ENCODE peak calls at places on chromosome X, in six cellular contexts. One of them, this sample, is unnamed.

GRCh38 chrX:64975491-64975890 is 759 bp downstream of the ZC4H2 start:
- DNase-seq in H9: peak
- DNase-seq in neuronal stem cell: peak
- DNase-seq in IMR-90: no peak
- DNase-seq in mesendoderm: peak
- DNase-seq in H1: peak
- DNase-seq in this sample: peak

GRCh38 chrX:3609800-3610199 is 103.6 kb downstream of the PRKX start:
- DNase-seq in H9: no peak
- DNase-seq in neuronal stem cell: no peak
- DNase-seq in IMR-90: peak
- DNase-seq in mesendoderm: no peak
- DNase-seq in H1: no peak
- DNase-seq in this sample: peak

GRCh38 chrX:76454456-76454927 is 27.0 kb downstream of the MAGEE1 start:
- DNase-seq in H9: peak
- DNase-seq in neuronal stem cell: no peak
- DNase-seq in IMR-90: peak
- DNase-seq in mesendoderm: peak
- DNase-seq in H1: peak
- DNase-seq in this sample: peak

GRCh38 chrX:1610166-1610565 is 4.7 kb upstream of the ASMT start:
- DNase-seq in H9: no peak
- DNase-seq in neuronal stem cell: no peak
- DNase-seq in IMR-90: no peak
- DNase-seq in mesendoderm: no peak
- DNase-seq in H1: no peak
- DNase-seq in this sample: no peak

GRCh38 chrX:1536712-1537030 is 314 bp downstream of the P2RY8 start:
- DNase-seq in H9: no peak
- DNase-seq in neuronal stem cell: no peak
- DNase-seq in IMR-90: no peak
- DNase-seq in mesendoderm: no peak
- DNase-seq in H1: no peak
- DNase-seq in this sample: no peak

GRCh38 chrX:153984351-153985178 is 12.0 kb downstream of the TMEM187 start:
- DNase-seq in H9: no peak
- DNase-seq in neuronal stem cell: no peak
- DNase-seq in IMR-90: no peak
- DNase-seq in mesendoderm: no peak
- DNase-seq in H1: no peak
- DNase-seq in this sample: no peak

GRCh38 chrX:101452051-101452450 is 33.2 kb upstream of the ARMCX4 start:
- DNase-seq in H9: no peak
- DNase-seq in neuronal stem cell: no peak
- DNase-seq in IMR-90: no peak
- DNase-seq in mesendoderm: no peak
- DNase-seq in H1: no peak
- DNase-seq in this sample: no peak

GRCh38 chrX:131841496-131842410 is 181.3 kb upstream of the STK26 start:
- DNase-seq in H9: peak
- DNase-seq in neuronal stem cell: peak
- DNase-seq in IMR-90: peak
- DNase-seq in mesendoderm: peak
- DNase-seq in H1: peak
- DNase-seq in this sample: peak

GRCh38 chrX:9940397-9940796 is 26.8 kb upstream of the CLDN34 start:
- DNase-seq in H9: no peak
- DNase-seq in neuronal stem cell: no peak
- DNase-seq in IMR-90: peak
- DNase-seq in mesendoderm: no peak
- DNase-seq in H1: no peak
- DNase-seq in this sample: peak

GRCh38 chrX:3690140-3690539 is 23.3 kb downstream of the PRKX start:
- DNase-seq in H9: no peak
- DNase-seq in neuronal stem cell: no peak
- DNase-seq in IMR-90: peak
- DNase-seq in mesendoderm: no peak
- DNase-seq in H1: no peak
- DNase-seq in this sample: no peak

GRCh38 chrX:37922926-37923325 is 75.6 kb upstream of the DYNLT3 start:
- DNase-seq in H9: no peak
- DNase-seq in neuronal stem cell: no peak
- DNase-seq in IMR-90: no peak
- DNase-seq in mesendoderm: no peak
- DNase-seq in H1: no peak
- DNase-seq in this sample: no peak

GRCh38 chrX:131752493-131753198 is 208.8 kb downstream of the OR13H1 start:
- DNase-seq in H9: no peak
- DNase-seq in neuronal stem cell: no peak
- DNase-seq in IMR-90: peak
- DNase-seq in mesendoderm: no peak
- DNase-seq in H1: no peak
- DNase-seq in this sample: no peak

GRCh38 chrX:7059214-7059838 is 88.2 kb upstream of the STS start:
- DNase-seq in H9: no peak
- DNase-seq in neuronal stem cell: no peak
- DNase-seq in IMR-90: no peak
- DNase-seq in mesendoderm: no peak
- DNase-seq in H1: no peak
- DNase-seq in this sample: no peak

GRCh38 chrX:10984213-10984612 is 126.9 kb upstream of the HCCS start:
- DNase-seq in H9: no peak
- DNase-seq in neuronal stem cell: no peak
- DNase-seq in IMR-90: no peak
- DNase-seq in mesendoderm: no peak
- DNase-seq in H1: no peak
- DNase-seq in this sample: no peak

GRCh38 chrX:110224926-110225617 is 92.8 kb downstream of the AMMECR1 start:
- DNase-seq in H9: no peak
- DNase-seq in neuronal stem cell: no peak
- DNase-seq in IMR-90: no peak
- DNase-seq in mesendoderm: no peak
- DNase-seq in H1: no peak
- DNase-seq in this sample: no peak

GRCh38 chrX:155966876-155967275 is 30.6 kb upstream of the IL9R start:
- DNase-seq in H9: peak
- DNase-seq in neuronal stem cell: no peak
- DNase-seq in IMR-90: no peak
- DNase-seq in mesendoderm: peak
- DNase-seq in H1: peak
- DNase-seq in this sample: peak

GRCh38 chrX:67614414-67614813 is 70.6 kb downstream of the AR start:
- DNase-seq in H9: no peak
- DNase-seq in neuronal stem cell: no peak
- DNase-seq in IMR-90: peak
- DNase-seq in mesendoderm: no peak
- DNase-seq in H1: no peak
- DNase-seq in this sample: peak

GRCh38 chrX:18890724-18891560 is 93.0 kb downstream of the PHKA2 start:
- DNase-seq in H9: no peak
- DNase-seq in neuronal stem cell: no peak
- DNase-seq in IMR-90: no peak
- DNase-seq in mesendoderm: no peak
- DNase-seq in H1: no peak
- DNase-seq in this sample: no peak

GRCh38 chrX:123968383-123969050 is 7.0 kb downstream of the STAG2 start:
- DNase-seq in H9: no peak
- DNase-seq in neuronal stem cell: no peak
- DNase-seq in IMR-90: no peak
- DNase-seq in mesendoderm: peak
- DNase-seq in H1: no peak
- DNase-seq in this sample: no peak

GRCh38 chrX:153387345-153387744 is 13.8 kb downstream of the PNMA6E start:
- DNase-seq in H9: peak
- DNase-seq in neuronal stem cell: no peak
- DNase-seq in IMR-90: no peak
- DNase-seq in mesendoderm: no peak
- DNase-seq in H1: no peak
- DNase-seq in this sample: no peak

GRCh38 chrX:9707306-9708015 is 58.2 kb downstream of the GPR143 start:
- DNase-seq in H9: no peak
- DNase-seq in neuronal stem cell: no peak
- DNase-seq in IMR-90: no peak
- DNase-seq in mesendoderm: no peak
- DNase-seq in H1: no peak
- DNase-seq in this sample: no peak

DNA sequence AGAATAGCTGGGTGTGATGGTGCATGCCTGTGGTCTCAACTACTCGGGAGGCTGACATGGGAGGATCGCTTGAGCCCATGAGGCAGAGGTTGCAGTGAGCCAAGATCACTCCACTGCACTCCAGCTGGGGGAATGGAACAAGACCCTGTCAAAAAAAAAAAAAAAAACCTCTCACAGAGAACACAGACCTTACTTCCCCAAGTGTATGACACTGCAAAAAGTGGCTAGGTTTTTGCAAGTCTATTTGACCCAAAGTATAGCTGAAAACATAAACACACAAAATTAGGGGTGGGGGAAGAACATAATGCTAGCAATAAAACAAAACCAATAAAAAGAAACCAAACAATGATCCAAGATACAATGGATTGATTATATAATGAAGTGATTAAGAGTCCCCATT is 6.7 kb downstream of the LAMP2 start:
- DNase-seq in H9: no peak
- DNase-seq in neuronal stem cell: no peak
- DNase-seq in IMR-90: no peak
- DNase-seq in mesendoderm: no peak
- DNase-seq in H1: no peak
- DNase-seq in this sample: no peak
- H3K4ac ChIP-seq in H9: no peak
- H3K4ac ChIP-seq in neuronal stem cell: no peak
- H3K4ac ChIP-seq in IMR-90: no peak
- H3K4ac ChIP-seq in mesendoderm: no peak
- H3K4ac ChIP-seq in H1: no peak
- H3K4ac ChIP-seq in this sample: no peak

DNA sequence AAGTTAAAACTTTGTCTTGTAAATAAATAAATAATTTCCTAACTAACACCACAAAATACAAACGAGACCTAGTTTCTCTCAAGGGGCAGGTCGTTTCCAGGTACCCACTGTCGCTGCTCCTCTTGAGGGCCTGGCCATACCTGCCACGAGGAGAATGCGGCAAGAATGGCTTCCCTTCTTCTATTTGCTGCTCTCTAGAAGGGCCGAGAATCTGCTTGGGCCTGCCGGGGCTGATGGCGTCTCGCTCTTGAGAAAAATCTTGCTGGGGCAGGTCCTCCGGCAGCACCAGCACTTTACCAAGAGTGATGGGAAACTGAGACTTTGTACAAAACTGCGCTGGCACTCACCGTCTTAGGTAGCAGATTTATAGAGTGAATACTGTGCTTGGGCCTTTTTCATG is 31.5 kb downstream of the CYLC1 start:
- DNase-seq in H9: no peak
- DNase-seq in neuronal stem cell: no peak
- DNase-seq in IMR-90: no peak
- DNase-seq in mesendoderm: no peak
- DNase-seq in H1: no peak
- DNase-seq in this sample: no peak
- H2BK15ac ChIP-seq in H9: no peak
- H2BK15ac ChIP-seq in neuronal stem cell: no peak
- H2BK15ac ChIP-seq in IMR-90: no peak
- H2BK15ac ChIP-seq in mesendoderm: no peak
- H2BK15ac ChIP-seq in H1: no peak
- H2BK15ac ChIP-seq in this sample: no peak

GRCh38 chrX:17525762-17526555 is 151.0 kb downstream of the NHS start:
- DNase-seq in H9: no peak
- DNase-seq in neuronal stem cell: no peak
- DNase-seq in IMR-90: peak
- DNase-seq in mesendoderm: no peak
- DNase-seq in H1: no peak
- DNase-seq in this sample: no peak

GRCh38 chrX:17527135-17527701 is 152.2 kb downstream of the NHS start:
- DNase-seq in H9: no peak
- DNase-seq in neuronal stem cell: no peak
- DNase-seq in IMR-90: peak
- DNase-seq in mesendoderm: no peak
- DNase-seq in H1: no peak
- DNase-seq in this sample: peak

GRCh38 chrX:17531500-17531899 is 156.5 kb downstream of the NHS start:
- DNase-seq in H9: no peak
- DNase-seq in neuronal stem cell: no peak
- DNase-seq in IMR-90: no peak
- DNase-seq in mesendoderm: no peak
- DNase-seq in H1: no peak
- DNase-seq in this sample: no peak

GRCh38 chrX:17527932-17528331 is 152.9 kb downstream of the NHS start:
- DNase-seq in H9: no peak
- DNase-seq in neuronal stem cell: no peak
- DNase-seq in IMR-90: no peak
- DNase-seq in mesendoderm: no peak
- DNase-seq in H1: no peak
- DNase-seq in this sample: no peak

DNA sequence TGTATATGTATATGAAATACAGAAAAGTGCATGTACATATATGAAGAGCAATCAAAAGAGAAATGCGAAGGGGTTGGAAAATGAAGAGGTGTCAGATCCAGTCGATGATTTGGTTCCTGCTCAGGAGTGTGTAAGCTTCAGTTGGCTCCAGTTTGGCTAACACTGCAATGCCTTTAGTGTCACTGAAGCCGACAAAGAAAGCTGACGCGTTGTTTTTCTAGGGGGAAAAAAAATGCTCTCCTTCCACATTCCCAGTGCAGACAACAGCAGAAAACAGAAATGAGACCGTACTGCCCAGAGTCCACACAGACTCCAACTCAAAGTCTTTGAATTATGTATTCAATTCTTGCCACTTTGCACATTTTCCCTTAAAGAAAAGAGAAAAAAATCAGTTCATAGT is 154.3 kb downstream of the NHS start:
- DNase-seq in H9: no peak
- DNase-seq in neuronal stem cell: no peak
- DNase-seq in IMR-90: no peak
- DNase-seq in mesendoderm: no peak
- DNase-seq in H1: no peak
- DNase-seq in this sample: no peak
- H3K4ac ChIP-seq in H9: no peak
- H3K4ac ChIP-seq in neuronal stem cell: no peak
- H3K4ac ChIP-seq in IMR-90: no peak
- H3K4ac ChIP-seq in mesendoderm: no peak
- H3K4ac ChIP-seq in H1: no peak
- H3K4ac ChIP-seq in this sample: no peak

DNA sequence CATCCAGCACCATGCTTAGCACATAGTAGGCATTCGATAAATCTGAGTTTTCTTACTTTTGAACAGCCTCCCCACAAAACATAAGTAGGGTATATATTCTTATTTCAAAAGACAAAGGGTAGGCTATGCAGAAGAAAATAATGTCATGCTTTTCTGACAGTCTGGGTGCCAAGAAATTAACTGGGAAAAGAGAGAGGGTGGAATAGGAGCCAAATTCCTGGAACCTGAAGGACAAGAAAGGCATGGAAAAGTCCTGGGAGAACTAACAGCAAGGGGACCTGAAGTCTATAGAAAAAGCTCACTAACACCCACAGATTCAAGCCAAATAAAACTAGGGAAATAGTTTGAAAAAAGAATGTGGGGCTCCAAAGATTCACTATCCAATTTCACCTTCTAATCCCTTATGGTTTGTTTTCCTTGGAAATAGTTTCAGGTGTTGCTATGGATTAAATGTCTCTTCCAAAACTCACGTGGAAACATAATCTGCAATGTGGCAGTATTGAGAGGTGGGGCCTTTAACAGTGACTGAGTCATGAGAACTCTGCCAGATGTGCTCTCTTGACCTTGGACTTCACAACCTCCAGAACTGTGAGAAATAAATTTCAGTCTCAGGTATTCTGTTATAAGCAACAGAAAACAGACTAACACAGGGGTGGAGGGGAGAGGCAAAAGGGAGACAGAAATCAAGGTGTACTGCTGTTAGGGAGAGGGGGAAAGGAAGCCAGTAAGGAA is 173.3 kb upstream of the ARHGEF9 start:
- DNase-seq in H9: no peak
- DNase-seq in neuronal stem cell: no peak
- DNase-seq in IMR-90: no peak
- DNase-seq in mesendoderm: no peak
- DNase-seq in H1: no peak
- DNase-seq in this sample: no peak
- H2BK15ac ChIP-seq in H9: no peak
- H2BK15ac ChIP-seq in neuronal stem cell: no peak
- H2BK15ac ChIP-seq in IMR-90: no peak
- H2BK15ac ChIP-seq in mesendoderm: no peak
- H2BK15ac ChIP-seq in H1: no peak
- H2BK15ac ChIP-seq in this sample: no peak

This sample was measured in mesenchymal stem cell.